ENCODE peak calls at places on chromosomes 6 and 20, in nine cellular contexts. W, A, P, O, Z, G, X, B and F are unnamed samples.

GRCh38 chr6:3457710-3458605 is 1.1 kb upstream of the SLC22A23 start:
- DNase-seq in W (no peak), A (no peak), X (peak; percentile 56), O (no peak), G (peak; percentile 38), Z (peak; percentile 72), P (peak; percentile 17), B (no peak), F (peak; percentile 68)

GRCh38 chr20:51985753-51986152 is 183.4 kb upstream of the SALL4 start:
- DNase-seq in Z (no peak), W (peak; percentile 60), O (no peak), X (peak; percentile 65), G (no peak), B (no peak), A (no peak), P (no peak), F (no peak)

GRCh38 chr20:53149652-53150205 is 177.6 kb downstream of the TSHZ2 start:
- DNase-seq in Z (no peak), P (no peak), W (no peak), B (no peak), G (no peak), X (peak; percentile 80), A (no peak), O (no peak), F (no peak)

GRCh38 chr6:125377621-125378020 is 75.9 kb upstream of the HDDC2 start:
- DNase-seq in X (no peak), Z (no peak), W (peak; percentile 88), A (no peak), B (peak; percentile 20), G (no peak), P (no peak), O (no peak), F (no peak)

GRCh38 chr6:151651639-151652038 is 155.8 kb upstream of the ESR1 start:
- DNase-seq in Z (no peak), G (no peak), P (no peak), O (no peak), A (no peak), B (no peak), W (no peak), X (no peak), F (no peak)

GRCh38 chr6:20441921-20442320 is 40.2 kb downstream of the E2F3 start:
- DNase-seq in G (no peak), Z (no peak), O (no peak), A (no peak), X (no peak), P (no peak), W (no peak), B (no peak), F (no peak)

GRCh38 chr20:10716855-10717254 is 43.1 kb upstream of the JAG1 start:
- DNase-seq in X (peak; percentile 90), A (no peak), W (peak; percentile 41), B (no peak), Z (no peak), G (no peak), P (no peak), O (no peak), F (no peak)

GRCh38 chr6:1524040-1524480 is 85.7 kb upstream of the FOXC1 start:
- DNase-seq in X (no peak), A (peak; percentile 49), O (no peak), Z (peak; percentile 60), B (peak; percentile 57), G (peak; percentile 80), W (peak; percentile 59), P (peak; percentile 83), F (peak; percentile 94)

GRCh38 chr6:54191460-54191859 is 80.2 kb downstream of the MLIP start:
- DNase-seq in A (no peak), Z (no peak), W (peak; percentile 33), X (peak; percentile 31), B (no peak), G (no peak), P (no peak), O (no peak), F (no peak)

GRCh38 chr6:161035182-161035980 is 43.8 kb downstream of the MAP3K4 start:
- DNase-seq in W (no peak), Z (no peak), B (no peak), A (no peak), P (no peak), O (no peak), X (no peak), G (no peak), F (peak; percentile 58)

GRCh38 chr6:80618953-80619352 is 512.5 kb downstream of the BCKDHB start:
- DNase-seq in Z (no peak), X (no peak), A (no peak), O (no peak), G (no peak), P (no peak), B (no peak), W (peak; percentile 60), F (no peak)

DNA sequence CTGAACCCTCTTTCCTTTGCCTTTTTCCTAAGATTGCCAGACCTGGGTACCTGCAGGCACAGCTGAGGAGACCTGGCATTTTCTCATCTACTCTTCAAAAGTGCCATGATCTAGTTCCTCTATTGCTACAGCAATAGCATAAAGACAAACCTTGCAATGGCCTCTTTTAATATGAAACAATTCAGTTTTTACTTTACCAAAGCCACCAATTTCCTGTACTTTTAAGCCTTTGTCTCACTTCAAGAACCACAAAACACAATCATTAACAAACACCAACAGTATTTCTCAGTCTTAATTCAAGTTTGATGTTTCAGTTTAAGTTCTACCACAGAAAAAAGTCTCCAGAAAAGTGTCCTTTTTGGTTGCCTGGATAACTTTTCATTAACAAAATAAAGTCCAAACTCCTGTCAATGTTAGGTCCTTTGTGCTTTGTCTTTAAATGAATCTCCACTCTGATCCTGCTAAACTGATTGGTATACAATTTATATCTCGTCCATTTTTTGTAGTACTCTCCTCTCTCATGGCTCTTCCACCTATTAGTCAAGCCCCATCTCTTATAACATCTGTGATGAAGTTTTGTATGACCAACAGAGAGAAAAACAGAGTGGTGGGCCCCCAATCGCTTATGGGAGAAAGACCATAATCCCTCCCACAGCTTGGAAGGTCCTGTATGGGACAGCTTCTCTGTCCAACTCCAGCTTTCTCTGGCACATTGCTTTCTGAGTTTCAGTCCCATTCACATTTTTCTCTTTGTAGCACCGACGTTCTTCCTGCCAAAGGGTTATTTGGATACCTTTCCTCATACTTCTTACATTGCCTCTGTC is 50.5 kb upstream of the THEMIS start:
- DNase-seq in Z (no peak), X (no peak), W (no peak), A (no peak), B (no peak), G (no peak), P (peak; percentile 70), O (no peak), F (no peak)
- H3K4me3 ChIP-seq in Z (no peak overlapping the region), X (no peak overlapping the region), W (no peak overlapping the region), A (no peak overlapping the region), B (no peak overlapping the region), G (no peak overlapping the region), P (peak overlapping the region; percentile 12), O (no peak overlapping the region), F (no peak overlapping the region)

GRCh38 chr20:62473717-62474584 is 1.8 kb downstream of the GATA5 start:
- DNase-seq in B (no peak), P (no peak), A (no peak), W (no peak), X (no peak), G (no peak), Z (no peak), O (no peak), F (peak; percentile 60)
- H3K4me3 ChIP-seq in B (no peak overlapping the region), P (no peak overlapping the region), A (no peak overlapping the region), W (no peak overlapping the region), X (no peak overlapping the region), G (no peak overlapping the region), Z (no peak overlapping the region), O (no peak overlapping the region), F (peak overlapping the region; percentile 64)

GRCh38 chr6:49463612-49463967 is 420 bp downstream of the CENPQ start:
- DNase-seq in P (no peak), A (no peak), X (no peak), O (no peak), G (no peak), W (no peak), B (peak; percentile 1), Z (no peak), F (no peak)

GRCh38 chr6:49462599-49462926 is 490 bp downstream of the MMUT start:
- DNase-seq in Z (no peak), A (no peak), G (no peak), W (peak; percentile 3), X (no peak), O (no peak), B (no peak), P (no peak), F (peak; percentile 4)

GRCh38 chr6:49462071-49462470 is 982 bp downstream of the MMUT start:
- DNase-seq in X (peak; percentile 6), Z (no peak), B (no peak), A (no peak), W (peak; percentile 61), P (peak; percentile 12), O (no peak), G (no peak), F (no peak)

GRCh38 chr6:49462927-49463611 is at the start of the genes CENPQ and MMUT:
- DNase-seq in B (peak; percentile 90), G (peak; percentile 95), Z (peak; percentile 93), W (peak; percentile 94), P (peak; percentile 94), A (peak; percentile 95), X (peak; percentile 97), O (peak; percentile 96), F (peak; percentile 99)

GRCh38 chr6:49464691-49465090 is 1.5 kb downstream of the CENPQ start:
- DNase-seq in O (no peak), W (peak; percentile 64), Z (no peak), P (no peak), G (no peak), X (no peak), B (no peak), A (no peak), F (no peak)
- H3K4me3 ChIP-seq in O (peak overlapping the region; percentile 94), W (peak overlapping the region; percentile 86), Z (no peak overlapping the region), P (no peak overlapping the region), G (no peak overlapping the region), X (peak overlapping the region; percentile 66), B (no peak overlapping the region), A (no peak overlapping the region), F (peak overlapping the region; percentile 66)

GRCh38 chr6:136762022-136762975 is 30.0 kb downstream of the MAP3K5 start:
- DNase-seq in B (no peak), W (no peak), O (no peak), P (no peak), A (no peak), G (no peak), X (no peak), Z (no peak), F (no peak)
- H3K4me3 ChIP-seq in B (no peak overlapping the region), W (no peak overlapping the region), O (peak overlapping the region; percentile 7), P (peak overlapping the region; percentile 1), A (no peak overlapping the region), G (peak overlapping the region; percentile 17), X (no peak overlapping the region), Z (no peak overlapping the region), F (no peak overlapping the region)

DNA sequence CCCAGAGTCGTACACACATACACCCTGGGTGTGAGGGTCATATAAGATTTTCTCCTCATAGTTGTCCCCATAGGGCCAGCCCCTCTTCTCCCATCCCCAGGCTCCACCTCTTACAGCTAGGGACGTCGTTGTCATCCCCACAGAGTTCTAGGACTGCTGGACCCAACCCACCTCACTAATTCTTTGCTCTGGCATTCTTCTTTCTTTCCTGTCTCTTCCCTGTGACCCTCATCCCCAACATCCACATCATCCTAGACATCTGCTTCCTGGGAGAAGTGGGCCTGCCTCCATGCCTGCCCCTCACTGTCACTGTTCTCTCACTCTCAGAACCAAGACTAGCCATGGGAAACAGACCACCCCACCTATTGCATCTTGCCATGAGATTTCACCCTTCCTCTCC is 1.1 kb downstream of the PSMF1 start:
- DNase-seq in O (no peak), P (no peak), Z (no peak), B (no peak), A (no peak), G (no peak), W (no peak), X (no peak), F (no peak)
- H3K4me3 ChIP-seq in O (peak overlapping the region; percentile 92), P (peak overlapping the region; percentile 99), Z (peak overlapping the region; percentile 92), B (peak overlapping the region; percentile 98), A (peak overlapping the region; percentile 76), G (peak overlapping the region; percentile 68), W (peak overlapping the region; percentile 98), X (peak overlapping the region; percentile 99), F (peak overlapping the region; percentile 95)

GRCh38 chr6:16752206-16752867 is 8.9 kb downstream of the ATXN1 start:
- DNase-seq in B (no peak), O (peak; percentile 17), Z (no peak), W (peak; percentile 92), A (no peak), P (no peak), G (no peak), X (peak; percentile 90), F (no peak)
- H3K4me3 ChIP-seq in B (no peak overlapping the region), O (no peak overlapping the region), Z (no peak overlapping the region), W (no peak overlapping the region), A (no peak overlapping the region), P (no peak overlapping the region), G (no peak overlapping the region), X (no peak overlapping the region), F (no peak overlapping the region)